ENCODE peak calls at places on chromosomes 5 and 9, in four cellular contexts. K is lower leg skin, Y is tibial nerve, E is GM12892. T is an unnamed sample.

GRCh38 chr9:121743441-121744001 is 92.1 kb downstream of the DAB2IP start:
- DNase-seq in K (peak; percentile 62), Y (peak; percentile 78), E (no peak), T (peak; percentile 79)

GRCh38 chr5:90438100-90438499 is 28.5 kb upstream of the CETN3 start:
- DNase-seq in K (no peak), Y (no peak), E (no peak), T (no peak)

GRCh38 chr5:671459-672328 is 21.5 kb downstream of the TPPP start:
- DNase-seq in K (peak; percentile 59), Y (peak; percentile 56), E (peak; percentile 72), T (peak; percentile 82)

GRCh38 chr9:556199-556598 is 285.3 kb upstream of the DMRT1 start:
- DNase-seq in K (no peak), Y (no peak), E (no peak), T (no peak)

GRCh38 chr5:11511878-11512277 is 392.4 kb downstream of the CTNND2 start:
- DNase-seq in K (no peak), Y (no peak), E (no peak), T (no peak)

GRCh38 chr5:7592910-7593309 is 197.0 kb downstream of the ADCY2 start:
- DNase-seq in K (no peak), Y (no peak), E (no peak), T (no peak)

GRCh38 chr9:83965350-83966208 is 14.4 kb downstream of the HNRNPK start:
- DNase-seq in K (no peak), Y (no peak), E (no peak), T (no peak)

GRCh38 chr5:161400583-161400982 is 145.9 kb downstream of the GABRB2 start:
- DNase-seq in K (no peak), Y (no peak), E (no peak), T (no peak)

GRCh38 chr9:117374076-117374740 is 40.6 kb downstream of the ASTN2 start:
- DNase-seq in K (no peak), Y (no peak), E (no peak), T (no peak)

GRCh38 chr9:92561374-92562329 is 25.9 kb upstream of the ECM2 start:
- DNase-seq in K (no peak), Y (no peak), E (no peak), T (no peak)

GRCh38 chr5:927172-928015 is 34.7 kb downstream of the TRIP13 start:
- DNase-seq in K (no peak), Y (no peak), E (no peak), T (no peak)

GRCh38 chr5:58582004-58582403 is 871 bp upstream of the RAB3C start:
- DNase-seq in K (no peak), Y (no peak), E (no peak), T (no peak)

GRCh38 chr9:133322701-133323100 is 13.3 kb downstream of the SURF6 start:
- DNase-seq in K (no peak), Y (no peak), E (no peak), T (no peak)

GRCh38 chr5:61450170-61450815 is 118.2 kb downstream of the ZSWIM6 start:
- DNase-seq in K (no peak), Y (no peak), E (no peak), T (no peak)

GRCh38 chr5:150523472-150524350 is 15.8 kb downstream of the NDST1 start:
- DNase-seq in K (no peak), Y (no peak), E (peak; percentile 49), T (no peak)

GRCh38 chr5:102341918-102342317 is 45.8 kb upstream of the SLCO4C1 start:
- DNase-seq in K (no peak), Y (no peak), E (no peak), T (no peak)

GRCh38 chr9:129779560-129780190 is 23.3 kb upstream of the TOR1B start:
- DNase-seq in K (no peak), Y (no peak), E (no peak), T (no peak)

GRCh38 chr9:129701549-129701948 is 36.1 kb downstream of the PRRX2 start:
- DNase-seq in K (no peak), Y (no peak), E (no peak), T (no peak)

DNA sequence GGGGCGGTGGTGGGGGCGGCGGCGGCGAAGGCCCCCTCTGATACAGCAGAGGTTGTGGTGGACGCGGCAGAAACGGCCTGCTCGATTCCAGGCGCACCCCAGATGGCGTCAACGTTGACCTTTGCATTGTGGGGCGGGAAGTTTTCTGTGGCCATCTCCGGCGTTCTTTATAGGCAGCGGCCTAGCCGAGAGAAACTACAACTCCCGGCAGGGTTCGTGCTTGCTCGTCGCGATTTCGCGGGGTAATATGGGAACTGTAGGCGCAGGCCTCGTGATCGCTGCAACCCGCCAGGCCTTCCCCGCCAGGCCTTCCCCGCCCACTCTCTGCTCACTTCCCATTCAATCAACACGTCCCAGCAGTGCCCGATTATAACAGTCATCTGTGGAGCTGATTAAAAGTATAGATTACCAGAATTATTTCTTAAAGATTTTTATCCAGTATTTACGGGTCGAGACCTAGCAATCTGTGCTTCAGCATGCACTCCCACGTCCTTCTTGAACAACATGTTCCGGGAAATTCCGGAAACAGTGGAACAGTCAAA is at the start of gene BOD1:
- DNase-seq in K (peak; percentile 98), Y (peak; percentile 92), E (peak; percentile 77), T (peak; percentile 97)
- TF ChIP-seq POLR2A in K (no peak), Y (no peak), E (no peak), T (no peak)

DNA sequence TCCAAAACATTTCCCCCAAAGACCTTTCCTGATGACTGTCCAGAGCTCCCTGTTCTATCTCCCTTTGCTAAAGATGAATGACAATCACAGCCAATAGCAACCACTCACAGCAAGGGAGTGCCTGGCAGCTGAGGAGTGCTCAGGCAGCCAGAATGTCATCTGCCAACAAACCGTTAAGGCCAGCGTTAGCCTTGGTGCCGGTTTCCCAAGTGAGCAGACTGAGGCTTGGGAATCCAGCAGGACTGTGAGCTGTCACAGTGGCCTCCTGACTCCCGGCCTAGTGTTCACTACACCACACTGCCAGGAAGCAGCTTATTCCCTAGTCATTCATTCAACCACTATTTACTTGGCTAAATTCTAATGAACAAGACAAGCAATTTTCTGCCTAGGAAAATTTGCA is 24.7 kb downstream of the STK10 start:
- DNase-seq in K (no peak), Y (no peak), E (no peak), T (no peak)
- TF ChIP-seq POLR2A in K (no peak), Y (no peak), E (no peak), T (no peak)

DNA sequence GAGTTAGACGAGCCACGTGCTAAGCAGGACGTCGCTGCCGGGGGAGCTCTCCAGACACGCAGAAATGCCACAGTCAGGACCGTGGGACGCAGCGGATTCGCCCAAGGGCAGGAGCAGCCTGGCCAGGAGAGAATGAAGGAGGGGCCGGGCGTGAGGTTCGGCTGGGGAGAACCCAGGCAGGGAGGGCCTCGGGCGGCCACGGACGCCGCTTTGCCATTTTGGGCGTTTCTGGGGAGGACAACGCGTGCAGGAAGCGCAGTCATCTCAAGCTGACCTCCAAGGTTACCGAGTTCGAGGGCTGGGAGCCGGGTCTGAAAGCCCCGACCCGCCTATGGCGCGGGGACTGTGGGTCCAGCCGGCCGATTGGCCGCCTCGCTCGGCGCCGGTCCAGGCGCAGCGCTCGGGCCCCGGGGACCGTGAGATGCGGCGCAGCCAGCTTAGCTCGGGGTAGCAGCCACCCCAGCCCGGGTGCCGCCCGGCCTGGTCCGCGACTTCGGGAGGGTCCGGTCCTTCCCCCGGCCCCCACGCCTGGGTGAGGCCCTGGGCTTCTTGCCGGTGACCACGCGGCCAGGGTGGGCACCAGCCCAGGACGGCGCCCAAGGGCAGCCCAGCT is 761 bp upstream of the MAN1B1 start:
- DNase-seq in K (no peak), Y (peak; percentile 29), E (no peak), T (peak; percentile 64)
- TF ChIP-seq POLR2A in K (no peak), Y (no peak), E (no peak), T (no peak)

GRCh38 chr9:97038909-97039781 is at the start of gene CTSV:
- DNase-seq in K (peak; percentile 83), Y (peak; percentile 56), E (peak; percentile 75), T (peak; percentile 87)
- TF ChIP-seq POLR2A in K (no peak), Y (no peak), E (no peak), T (peak; percentile 36)

GRCh38 chr9:21559402-21560280 is 77.5 kb upstream of the IFNE start:
- DNase-seq in K (no peak), Y (no peak), E (peak; percentile 36), T (peak; percentile 52)

GRCh38 chr9:21558079-21558478 is 76.0 kb upstream of the IFNE start:
- DNase-seq in K (no peak), Y (no peak), E (no peak), T (no peak)

GRCh38 chr9:21560281-21560745 is 78.2 kb upstream of the IFNE start:
- DNase-seq in K (no peak), Y (no peak), E (no peak), T (no peak)

GRCh38 chr9:21557428-21557768 is 75.3 kb upstream of the IFNE start:
- DNase-seq in K (no peak), Y (no peak), E (no peak), T (no peak)

GRCh38 chr9:21558627-21559401 is 76.7 kb upstream of the IFNE start:
- DNase-seq in K (no peak), Y (no peak), E (peak; percentile 5), T (no peak)
- TF ChIP-seq POLR2A in K (no peak), Y (no peak), E (no peak), T (no peak)

DNA sequence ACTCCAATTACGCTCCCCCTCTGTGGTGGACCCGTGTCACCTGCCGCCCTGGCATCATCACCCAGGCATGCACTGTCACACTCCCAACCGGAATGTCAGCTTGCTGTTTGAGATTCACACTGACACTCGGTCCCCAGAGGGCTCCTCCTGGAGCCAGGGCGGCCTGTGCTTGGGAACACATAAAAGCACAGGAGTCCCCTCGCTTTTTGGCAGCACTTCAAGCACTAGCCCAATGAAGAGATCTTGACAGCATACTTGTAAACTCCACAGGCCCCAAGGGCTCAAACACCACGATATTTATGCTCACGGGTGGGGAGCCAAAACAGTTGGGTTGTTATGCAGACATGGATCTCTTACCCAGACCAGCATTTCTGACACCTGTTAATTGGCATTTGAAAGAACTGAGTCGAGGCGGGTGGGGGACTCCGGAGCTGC is 90.8 kb upstream of the EGFLAM start:
- DNase-seq in K (no peak), Y (no peak), E (no peak), T (no peak)
- TF ChIP-seq POLR2A in K (no peak), Y (no peak), E (no peak), T (no peak)